ENCODE peak calls at places on chromosomes 4 and X, in four cellular contexts. K is brain microvascular endothelial cell, D is AG10803, G is coronary artery. N is an unnamed sample.

GRCh38 chr4:8323947-8324555 is 54.5 kb downstream of the HTRA3 start:
- DNase-seq in K (no peak), D (no peak), G (no peak), N (no peak)

GRCh38 chr4:35963969-35964515 is 280.3 kb downstream of the ARAP2 start:
- DNase-seq in K (no peak), D (no peak), G (no peak), N (peak)

GRCh38 chrX:112840382-112841113 is at the start of gene AMOT:
- DNase-seq in K (peak), D (peak), G (peak), N (no peak)

GRCh38 chrX:104270212-104270611 is 15.5 kb upstream of the ESX1 start:
- DNase-seq in K (no peak), D (no peak), G (no peak), N (no peak)

GRCh38 chrX:150683536-150684146 is 9.6 kb upstream of the MTMR1 start:
- DNase-seq in K (no peak), D (no peak), G (no peak), N (no peak)

GRCh38 chr4:97761760-97762512 is 381.3 kb downstream of the STPG2 start:
- DNase-seq in K (no peak), D (no peak), G (no peak), N (no peak)

GRCh38 chr4:176187610-176188009 is 7.8 kb downstream of the SPATA4 start:
- DNase-seq in K (no peak), D (peak), G (no peak), N (no peak)

GRCh38 chr4:168353746-168354145 is 35.2 kb upstream of the DDX60 start:
- DNase-seq in K (no peak), D (no peak), G (no peak), N (no peak)

GRCh38 chr4:126242679-126243390 is 928.1 kb downstream of the FAT4 start:
- DNase-seq in K (no peak), D (peak), G (peak), N (no peak)

GRCh38 chr4:71184195-71184781 is 154.5 kb upstream of the SLC4A4 start:
- DNase-seq in K (peak), D (peak), G (no peak), N (no peak)

GRCh38 chr4:60129740-60130139 is 1070.4 kb upstream of the ADGRL3 start:
- DNase-seq in K (no peak), D (no peak), G (no peak), N (no peak)

GRCh38 chr4:167290684-167291083 is 56.4 kb upstream of the SPOCK3 start:
- DNase-seq in K (no peak), D (no peak), G (no peak), N (peak)

GRCh38 chrX:55907968-55908607 is 190.5 kb downstream of the RRAGB start:
- DNase-seq in K (peak), D (peak), G (peak), N (no peak)

GRCh38 chr4:76625316-76625715 is 190.3 kb downstream of the SHROOM3 start:
- DNase-seq in K (no peak), D (no peak), G (no peak), N (no peak)

GRCh38 chr4:1994935-1995334 is 13.8 kb downstream of the NELFA start:
- DNase-seq in K (no peak), D (no peak), G (peak), N (no peak)

GRCh38 chrX:47751670-47752069 is 85.0 kb upstream of the ZNF81 start:
- DNase-seq in K (no peak), D (peak), G (no peak), N (no peak)

GRCh38 chr4:55819634-55820033 is at the start of gene EXOC1L:
- DNase-seq in K (peak), D (no peak), G (no peak), N (no peak)

GRCh38 chrX:69140837-69141236 is 24.4 kb downstream of the PJA1 start:
- DNase-seq in K (no peak), D (no peak), G (no peak), N (no peak)

GRCh38 chrX:40282901-40283674 is 185.3 kb upstream of the BCOR start:
- DNase-seq in K (no peak), D (peak), G (no peak), N (no peak)

GRCh38 chrX:2883770-2884169 is 45.4 kb downstream of the ARSD start:
- DNase-seq in K (no peak), D (no peak), G (no peak), N (no peak)

GRCh38 chrX:2892816-2893215 is 36.3 kb downstream of the ARSD start:
- DNase-seq in K (no peak), D (no peak), G (no peak), N (no peak)

GRCh38 chrX:2894885-2895292 is 34.2 kb downstream of the ARSD start:
- DNase-seq in K (no peak), D (peak), G (no peak), N (no peak)

GRCh38 chrX:2888309-2888708 is 40.8 kb downstream of the ARSD start:
- DNase-seq in K (no peak), D (no peak), G (no peak), N (no peak)

DNA sequence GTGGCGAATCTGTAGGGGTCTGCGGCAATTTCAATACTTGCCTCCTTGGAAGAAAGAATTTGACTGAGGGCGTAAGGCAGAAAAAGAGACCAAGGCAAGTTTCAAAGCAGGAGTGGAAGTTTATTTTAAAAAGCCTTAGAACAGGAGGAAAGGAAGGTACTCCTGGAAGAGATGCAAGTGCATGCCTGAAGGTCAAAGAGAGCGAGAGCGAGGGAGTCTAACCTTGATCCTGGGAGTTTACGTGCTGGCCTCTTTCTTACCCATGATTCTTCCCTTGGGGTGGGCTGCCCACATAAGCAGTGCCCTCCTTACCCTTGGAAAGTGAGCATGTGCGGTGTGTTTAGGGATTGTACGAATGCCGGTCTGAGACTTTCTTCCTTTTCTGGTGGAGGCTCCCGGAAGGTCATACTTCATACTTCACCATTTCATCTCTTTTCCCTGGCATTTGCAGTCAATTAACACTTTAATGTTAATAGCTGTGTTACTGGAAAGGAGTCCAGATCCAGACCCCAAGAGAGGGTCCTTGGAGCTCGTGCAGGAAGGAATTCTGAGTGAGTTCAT is 40.0 kb downstream of the ARSD start:
- DNase-seq in K (no peak), D (no peak), G (no peak), N (no peak)
- H3K4me3 ChIP-seq in K (peak), D (peak), G (peak), N (peak)

DNA sequence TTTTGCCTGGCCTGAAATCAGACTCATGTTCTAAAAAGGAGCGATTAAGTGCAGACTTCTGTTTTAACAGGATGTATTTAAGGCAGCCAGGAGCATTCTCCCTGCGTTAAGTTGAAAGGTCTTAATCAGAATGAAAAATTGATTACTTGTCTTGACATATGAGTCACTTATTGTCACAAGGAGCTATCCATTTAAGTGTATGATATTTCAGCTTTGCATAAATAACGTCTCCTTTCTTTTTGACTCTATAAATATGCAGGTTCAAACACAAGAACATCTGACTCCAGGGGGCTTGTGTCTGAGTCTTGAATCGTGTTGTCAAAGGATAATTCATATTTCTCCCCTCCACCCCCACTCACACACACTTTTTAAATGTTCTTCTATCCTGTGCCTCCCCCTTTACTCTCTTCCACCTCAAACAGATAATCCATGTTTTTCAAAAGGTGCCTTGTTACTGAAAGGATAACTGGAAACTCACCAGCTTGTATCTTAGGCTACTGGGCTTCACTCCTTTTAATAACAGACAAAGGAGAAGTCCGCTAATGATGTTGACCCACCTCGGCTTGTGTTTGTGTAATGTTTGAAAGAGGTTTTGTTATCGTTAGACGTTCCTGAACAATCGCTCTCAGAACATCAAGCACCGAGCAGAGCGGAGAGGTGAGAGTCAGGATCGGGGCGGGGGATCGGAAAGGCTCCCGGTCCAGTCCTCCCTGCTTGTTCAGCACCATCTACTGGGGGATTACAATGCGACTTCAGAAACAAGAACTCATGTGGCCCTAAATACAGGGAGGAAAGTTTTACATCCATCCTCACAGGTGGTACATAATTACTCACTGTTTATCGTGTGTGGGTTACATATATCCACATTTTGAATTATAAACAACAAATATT is 107.5 kb upstream of the RPL34 start:
- DNase-seq in K (peak), D (peak), G (no peak), N (peak)
- TF ChIP-seq CTCF in K (peak), D (peak), G (no peak), N (peak)

DNA sequence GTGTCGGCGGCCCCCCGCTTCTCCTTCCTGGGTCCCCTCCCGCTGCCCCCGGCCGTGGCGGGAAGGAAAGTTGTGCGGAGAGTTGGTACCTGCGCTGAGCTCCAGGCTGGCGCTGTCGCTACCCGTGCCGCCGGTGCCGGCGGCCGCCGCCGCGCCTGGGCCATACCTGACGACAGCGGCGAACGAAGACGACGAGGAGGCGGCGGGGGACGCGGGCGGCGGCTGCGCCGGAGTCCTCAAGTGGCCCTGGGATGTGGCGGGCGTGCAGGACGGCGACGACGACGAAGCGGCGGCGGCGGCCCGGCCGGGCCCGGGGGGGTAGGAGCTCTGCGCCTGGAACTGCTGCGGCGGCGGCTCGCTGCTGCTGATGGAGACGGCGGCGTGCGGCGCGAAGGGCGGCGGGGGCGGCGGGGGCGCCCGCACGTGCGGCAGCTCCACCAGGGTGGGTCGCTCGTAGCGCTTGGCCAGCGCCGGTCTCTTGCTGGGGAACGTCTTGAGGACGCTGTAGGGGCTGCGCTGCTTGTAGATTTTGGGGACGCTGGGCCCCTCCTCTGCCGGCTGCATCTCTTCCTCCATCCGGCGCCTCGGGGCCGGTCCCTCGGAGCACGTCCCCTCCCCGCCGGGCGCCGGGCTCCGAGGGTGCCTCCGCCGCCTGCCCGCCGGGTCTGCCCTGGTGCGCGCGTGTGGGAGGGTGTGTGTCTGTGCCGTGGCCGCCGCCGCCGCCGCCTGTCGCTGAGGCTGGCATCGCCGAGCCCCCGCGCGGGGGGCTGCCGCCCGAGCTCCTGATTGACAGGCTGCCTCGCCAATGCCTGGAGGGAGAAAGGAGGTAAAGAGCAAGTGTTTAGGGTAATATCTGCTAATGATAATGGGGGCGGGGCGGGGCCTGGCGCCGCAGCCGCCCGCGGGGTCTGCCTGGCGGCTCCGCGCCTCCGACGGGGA is 618 bp downstream of the BEND4 start:
- DNase-seq in K (no peak), D (no peak), G (no peak), N (no peak)
- H3K4me3 ChIP-seq in K (peak), D (no peak), G (peak), N (peak)

DNA sequence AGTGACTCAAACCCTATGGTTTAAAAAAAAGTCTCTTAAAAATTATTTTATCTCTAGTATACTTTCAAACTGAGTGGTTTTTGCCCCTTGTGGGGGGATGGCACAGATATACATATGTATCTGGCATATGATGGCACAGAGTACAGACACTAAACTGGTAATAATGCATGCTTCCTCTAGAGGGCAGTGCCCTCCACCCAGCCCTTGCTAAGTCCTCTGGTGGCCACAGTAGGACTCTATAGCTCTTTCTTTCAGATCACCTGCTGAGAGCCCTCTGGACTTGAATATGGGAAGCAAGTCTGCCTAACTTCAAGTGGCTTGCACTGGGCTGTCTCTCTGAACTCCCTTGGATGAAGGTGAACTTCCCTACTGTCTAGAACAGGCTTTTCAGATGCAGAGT is 66.3 kb downstream of the TSPAN7 start:
- DNase-seq in K (peak), D (no peak), G (no peak), N (no peak)
- TF ChIP-seq CTCF in K (peak), D (peak), G (no peak), N (peak)

DNA sequence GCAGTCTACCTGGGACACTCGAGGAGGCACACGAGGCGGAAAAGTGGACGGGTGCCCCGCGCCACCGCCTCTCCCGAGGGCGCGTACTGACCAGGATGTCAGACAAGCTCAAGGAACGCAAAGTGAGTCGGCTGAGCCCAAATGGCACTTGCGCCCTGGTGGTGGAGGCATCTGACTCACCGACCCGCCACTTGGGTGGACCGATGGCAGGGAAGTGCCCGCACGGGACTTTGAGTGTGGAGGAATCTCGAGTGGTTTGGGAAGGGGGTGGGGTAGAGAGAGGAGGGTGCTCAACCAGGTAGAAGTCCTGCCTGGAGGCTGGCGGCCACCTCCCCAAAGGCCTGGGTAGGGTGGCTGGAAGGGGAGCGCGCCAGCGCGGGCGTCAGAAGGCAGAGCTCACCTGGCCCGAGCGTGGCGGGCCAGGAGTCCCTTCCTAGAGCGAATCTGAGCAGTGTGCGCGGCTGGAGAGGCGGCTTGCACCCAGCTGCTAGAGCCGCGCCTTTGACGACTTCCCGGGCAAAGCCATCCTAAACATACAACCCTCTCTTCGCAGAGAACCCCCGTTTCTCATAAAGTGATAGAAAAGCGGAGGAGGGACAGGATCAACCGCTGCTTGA is 652 bp downstream of the HELT start:
- DNase-seq in K (no peak), D (no peak), G (no peak), N (no peak)
- H3K4me3 ChIP-seq in K (no peak), D (no peak), G (peak), N (no peak)

DNA sequence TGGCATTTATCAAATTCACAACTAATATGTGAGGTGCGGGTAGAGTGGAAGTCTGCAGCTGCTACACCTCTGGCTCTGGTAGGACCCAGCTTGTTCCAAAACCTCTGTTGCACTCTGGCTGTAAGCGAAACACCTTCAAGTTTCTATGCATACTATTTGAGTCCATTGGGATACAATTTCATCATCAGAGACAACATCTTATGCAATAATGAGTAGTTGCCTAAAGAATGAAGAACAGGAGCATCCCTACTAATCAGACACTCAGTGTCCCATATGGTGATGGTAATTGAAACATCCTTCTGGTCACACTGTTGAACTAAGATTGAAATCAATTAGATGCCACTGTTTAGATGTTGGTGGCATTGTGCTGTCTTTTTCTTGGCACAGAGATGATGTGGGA is 178.4 kb downstream of the MGST2 start:
- DNase-seq in K (no peak), D (peak), G (no peak), N (no peak)
- TF ChIP-seq CTCF in K (no peak), D (no peak), G (no peak), N (no peak)

GRCh38 chrX:52608961-52609360 is 45.7 kb downstream of the SSX7 start:
- DNase-seq in K (no peak), D (peak), G (no peak), N (peak)
- H3K4me3 ChIP-seq in K (no peak), D (no peak), G (no peak), N (no peak)

DNA sequence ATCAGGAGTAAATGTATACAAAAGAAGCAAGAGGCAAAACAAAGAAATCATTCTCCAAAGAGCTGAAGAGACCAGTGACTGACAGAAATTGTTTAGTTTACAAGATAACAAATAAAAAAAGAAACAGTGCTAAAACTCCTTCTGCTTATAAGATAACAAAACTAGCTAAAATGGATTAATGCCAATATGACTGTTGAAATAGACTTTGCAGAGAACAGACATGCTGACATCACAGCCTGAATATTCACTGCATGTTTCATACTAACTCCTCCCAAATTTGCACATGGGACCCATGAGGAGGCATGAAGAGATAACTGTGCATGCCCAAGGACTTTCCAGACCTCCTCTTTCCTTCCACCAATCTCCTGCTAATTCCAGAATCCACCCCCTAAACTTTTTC is 6.2 kb upstream of the GABRA4 start:
- DNase-seq in K (peak), D (no peak), G (no peak), N (no peak)
- TF ChIP-seq CTCF in K (no peak), D (no peak), G (no peak), N (no peak)

GRCh38 chrX:19344661-19345060 is 934 bp downstream of the PDHA1 start:
- DNase-seq in K (no peak), D (no peak), G (no peak), N (no peak)

GRCh38 chrX:19342331-19342906 is 1.3 kb upstream of the PDHA1 start:
- DNase-seq in K (peak), D (no peak), G (no peak), N (no peak)

GRCh38 chrX:19344207-19344534 is 444 bp downstream of the PDHA1 start:
- DNase-seq in K (no peak), D (no peak), G (no peak), N (no peak)

GRCh38 chrX:19343462-19344206 is at the start of gene PDHA1:
- DNase-seq in K (peak), D (peak), G (peak), N (peak)

DNA sequence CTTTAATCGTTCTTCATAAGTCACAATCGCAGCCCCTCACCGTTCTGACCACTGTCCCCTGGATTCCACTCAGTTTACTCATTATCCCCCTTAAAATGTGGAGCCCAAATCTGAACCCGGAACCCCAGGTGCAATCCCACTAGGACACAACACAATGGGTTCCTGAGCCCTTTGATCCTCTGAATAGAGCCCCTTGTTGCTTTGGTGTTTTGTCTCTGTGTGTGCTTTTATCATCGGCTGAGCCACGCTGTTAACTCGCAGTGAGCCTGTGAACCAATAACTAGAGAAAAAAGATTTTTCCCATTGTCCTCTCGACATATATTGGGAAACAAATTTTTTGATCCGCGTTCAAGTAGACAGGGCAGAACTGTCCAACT is 654 bp upstream of the PDHA1 start:
- DNase-seq in K (no peak), D (no peak), G (no peak), N (no peak)
- H3K4me3 ChIP-seq in K (peak), D (peak), G (peak), N (peak)